ENCODE peak calls at places on chromosomes 6 and 20, in six cellular contexts. One of them, this sample, is unnamed.

GRCh38 chr6:125986956-125987617 is 747 bp downstream of the TRMT11 start:
- DNase-seq in AML-193: no peak
- DNase-seq in fibroblast of mammary gland: peak
- DNase-seq in CD4-positive, alpha-beta T cell: no peak
- DNase-seq in T-helper 2 cell: peak
- DNase-seq in aorta: no peak
- DNase-seq in this sample: no peak

GRCh38 chr20:16472045-16472872 is 101.0 kb downstream of the KIF16B start:
- DNase-seq in AML-193: no peak
- DNase-seq in fibroblast of mammary gland: no peak
- DNase-seq in CD4-positive, alpha-beta T cell: no peak
- DNase-seq in aorta: no peak
- DNase-seq in T-helper 2 cell: peak
- DNase-seq in this sample: no peak

GRCh38 chr20:8568068-8568467 is 436.0 kb downstream of the PLCB1 start:
- DNase-seq in CD4-positive, alpha-beta T cell: no peak
- DNase-seq in T-helper 2 cell: no peak
- DNase-seq in AML-193: peak
- DNase-seq in fibroblast of mammary gland: peak
- DNase-seq in aorta: no peak
- DNase-seq in this sample: no peak

GRCh38 chr6:134495893-134496253 is 178.0 kb upstream of the SGK1 start:
- DNase-seq in T-helper 2 cell: no peak
- DNase-seq in aorta: no peak
- DNase-seq in AML-193: no peak
- DNase-seq in CD4-positive, alpha-beta T cell: no peak
- DNase-seq in fibroblast of mammary gland: peak
- DNase-seq in this sample: no peak

GRCh38 chr6:127516676-127517273 is 2.4 kb downstream of the MTCL3 start:
- DNase-seq in aorta: no peak
- DNase-seq in CD4-positive, alpha-beta T cell: peak
- DNase-seq in AML-193: peak
- DNase-seq in fibroblast of mammary gland: peak
- DNase-seq in T-helper 2 cell: peak
- DNase-seq in this sample: no peak

GRCh38 chr20:19757487-19757972 is 528 bp upstream of the RIN2 start:
- DNase-seq in aorta: peak
- DNase-seq in T-helper 2 cell: no peak
- DNase-seq in AML-193: no peak
- DNase-seq in fibroblast of mammary gland: peak
- DNase-seq in CD4-positive, alpha-beta T cell: no peak
- DNase-seq in this sample: peak

GRCh38 chr6:17022604-17023003 is 79.2 kb upstream of the STMND1 start:
- DNase-seq in aorta: no peak
- DNase-seq in T-helper 2 cell: no peak
- DNase-seq in AML-193: no peak
- DNase-seq in fibroblast of mammary gland: no peak
- DNase-seq in CD4-positive, alpha-beta T cell: no peak
- DNase-seq in this sample: no peak

GRCh38 chr20:38999965-39000910 is 38.1 kb downstream of the DHX35 start:
- DNase-seq in aorta: no peak
- DNase-seq in CD4-positive, alpha-beta T cell: no peak
- DNase-seq in fibroblast of mammary gland: no peak
- DNase-seq in T-helper 2 cell: no peak
- DNase-seq in AML-193: no peak
- DNase-seq in this sample: no peak

GRCh38 chr6:10513544-10513943 is 7.6 kb upstream of the GCNT2 start:
- DNase-seq in AML-193: no peak
- DNase-seq in aorta: no peak
- DNase-seq in T-helper 2 cell: no peak
- DNase-seq in CD4-positive, alpha-beta T cell: no peak
- DNase-seq in fibroblast of mammary gland: no peak
- DNase-seq in this sample: no peak

GRCh38 chr20:32762754-32763201 is 593 bp downstream of the DNMT3B start:
- DNase-seq in AML-193: no peak
- DNase-seq in CD4-positive, alpha-beta T cell: no peak
- DNase-seq in fibroblast of mammary gland: no peak
- DNase-seq in T-helper 2 cell: peak
- DNase-seq in aorta: peak
- DNase-seq in this sample: no peak

GRCh38 chr20:36092424-36093024 is 62.0 kb upstream of the EPB41L1 start:
- DNase-seq in fibroblast of mammary gland: no peak
- DNase-seq in CD4-positive, alpha-beta T cell: no peak
- DNase-seq in aorta: peak
- DNase-seq in T-helper 2 cell: peak
- DNase-seq in AML-193: no peak
- DNase-seq in this sample: peak

GRCh38 chr6:165574220-165574619 is 88.8 kb downstream of the PDE10A start:
- DNase-seq in AML-193: no peak
- DNase-seq in fibroblast of mammary gland: no peak
- DNase-seq in CD4-positive, alpha-beta T cell: no peak
- DNase-seq in aorta: no peak
- DNase-seq in T-helper 2 cell: no peak
- DNase-seq in this sample: no peak

GRCh38 chr6:10250655-10251220 is 164.1 kb downstream of the TFAP2A start:
- DNase-seq in CD4-positive, alpha-beta T cell: no peak
- DNase-seq in fibroblast of mammary gland: no peak
- DNase-seq in T-helper 2 cell: no peak
- DNase-seq in aorta: no peak
- DNase-seq in AML-193: no peak
- DNase-seq in this sample: no peak

GRCh38 chr6:36631326-36632046 is 37.3 kb downstream of the SRSF3 start:
- DNase-seq in T-helper 2 cell: no peak
- DNase-seq in fibroblast of mammary gland: no peak
- DNase-seq in AML-193: no peak
- DNase-seq in CD4-positive, alpha-beta T cell: no peak
- DNase-seq in aorta: no peak
- DNase-seq in this sample: no peak

GRCh38 chr6:17178754-17179153 is 76.9 kb downstream of the STMND1 start:
- DNase-seq in fibroblast of mammary gland: no peak
- DNase-seq in CD4-positive, alpha-beta T cell: no peak
- DNase-seq in AML-193: no peak
- DNase-seq in T-helper 2 cell: no peak
- DNase-seq in aorta: no peak
- DNase-seq in this sample: no peak

GRCh38 chr6:5996701-5997419 is 9.9 kb downstream of the NRN1 start:
- DNase-seq in CD4-positive, alpha-beta T cell: no peak
- DNase-seq in aorta: no peak
- DNase-seq in AML-193: no peak
- DNase-seq in T-helper 2 cell: peak
- DNase-seq in fibroblast of mammary gland: peak
- DNase-seq in this sample: no peak

GRCh38 chr6:5191222-5191621 is 69.5 kb downstream of the LYRM4 start:
- DNase-seq in fibroblast of mammary gland: no peak
- DNase-seq in CD4-positive, alpha-beta T cell: no peak
- DNase-seq in AML-193: no peak
- DNase-seq in aorta: no peak
- DNase-seq in T-helper 2 cell: no peak
- DNase-seq in this sample: no peak

GRCh38 chr6:168695701-168696100 is 254.7 kb downstream of the SMOC2 start:
- DNase-seq in AML-193: no peak
- DNase-seq in T-helper 2 cell: no peak
- DNase-seq in CD4-positive, alpha-beta T cell: no peak
- DNase-seq in aorta: no peak
- DNase-seq in fibroblast of mammary gland: no peak
- DNase-seq in this sample: no peak

GRCh38 chr20:9332783-9333482 is 181.5 kb upstream of the LAMP5 start:
- DNase-seq in T-helper 2 cell: no peak
- DNase-seq in aorta: no peak
- DNase-seq in CD4-positive, alpha-beta T cell: no peak
- DNase-seq in AML-193: no peak
- DNase-seq in fibroblast of mammary gland: no peak
- DNase-seq in this sample: no peak

GRCh38 chr6:26187981-26188635 is 100.9 kb downstream of the HFE start:
- DNase-seq in fibroblast of mammary gland: no peak
- DNase-seq in AML-193: no peak
- DNase-seq in CD4-positive, alpha-beta T cell: peak
- DNase-seq in T-helper 2 cell: peak
- DNase-seq in aorta: no peak
- DNase-seq in this sample: no peak

GRCh38 chr20:32663704-32664351 is 9.9 kb downstream of the C20orf203 start:
- DNase-seq in fibroblast of mammary gland: no peak
- DNase-seq in CD4-positive, alpha-beta T cell: no peak
- DNase-seq in AML-193: no peak
- DNase-seq in T-helper 2 cell: no peak
- DNase-seq in aorta: no peak
- DNase-seq in this sample: no peak